ENCODE peak calls at places on chromosome 18, in ten cellular contexts. One of them, this sample, is unnamed.
A peak's percentile ranks its signal among the peaks of the same experiment; 100 is the strongest.

GRCh38 chr18:12989397-12990127 is 1.6 kb upstream of the CEP192 start:
- DNase-seq in retina: no peak
- DNase-seq in NCI-H748 treated with DMSO at 0.1 percent for 48 hours: no peak
- DNase-seq in HepG2: no peak
- DNase-seq in H7: no peak
- DNase-seq in H54: no peak
- DNase-seq in CD4-positive, alpha-beta memory T cell: no peak
- DNase-seq in activated CD4-positive, alpha-beta T cell treated with anti-CD3 and anti-CD28 coated beads, Interleukin-2, amount 50 U/mL, for 1 hour: no peak
- DNase-seq in activated naive CD4-positive, alpha-beta T cell: no peak
- DNase-seq in stimulated activated CD4-positive, alpha-beta T cell treated with anti-CD3 and anti-CD28 coated beads, Interleukin-4, amount 100 ng/mL, for 4 hours: no peak
- DNase-seq in this sample: no peak

GRCh38 chr18:457533-457932 is 43.0 kb downstream of the COLEC12 start:
- DNase-seq in CD4-positive, alpha-beta memory T cell: no peak
- DNase-seq in activated CD4-positive, alpha-beta T cell treated with anti-CD3 and anti-CD28 coated beads, Interleukin-2, amount 50 U/mL, for 1 hour: no peak
- DNase-seq in activated naive CD4-positive, alpha-beta T cell: no peak
- DNase-seq in retina: no peak
- DNase-seq in H7: no peak
- DNase-seq in stimulated activated CD4-positive, alpha-beta T cell treated with anti-CD3 and anti-CD28 coated beads, Interleukin-4, amount 100 ng/mL, for 4 hours: no peak
- DNase-seq in HepG2: no peak
- DNase-seq in H54: no peak
- DNase-seq in NCI-H748 treated with DMSO at 0.1 percent for 48 hours: no peak
- DNase-seq in this sample: no peak

GRCh38 chr18:74457043-74457742 is at the start of gene DIPK1C:
- DNase-seq in H7: peak; percentile 82
- DNase-seq in NCI-H748 treated with DMSO at 0.1 percent for 48 hours: no peak
- DNase-seq in activated CD4-positive, alpha-beta T cell treated with anti-CD3 and anti-CD28 coated beads, Interleukin-2, amount 50 U/mL, for 1 hour: no peak
- DNase-seq in stimulated activated CD4-positive, alpha-beta T cell treated with anti-CD3 and anti-CD28 coated beads, Interleukin-4, amount 100 ng/mL, for 4 hours: no peak
- DNase-seq in HepG2: no peak
- DNase-seq in H54: no peak
- DNase-seq in retina: peak; percentile 55
- DNase-seq in activated naive CD4-positive, alpha-beta T cell: no peak
- DNase-seq in CD4-positive, alpha-beta memory T cell: no peak
- DNase-seq in this sample: no peak

GRCh38 chr18:69872661-69873060 is 75.0 kb downstream of the CD226 start:
- DNase-seq in H7: no peak
- DNase-seq in NCI-H748 treated with DMSO at 0.1 percent for 48 hours: no peak
- DNase-seq in H54: no peak
- DNase-seq in stimulated activated CD4-positive, alpha-beta T cell treated with anti-CD3 and anti-CD28 coated beads, Interleukin-4, amount 100 ng/mL, for 4 hours: no peak
- DNase-seq in CD4-positive, alpha-beta memory T cell: no peak
- DNase-seq in activated naive CD4-positive, alpha-beta T cell: no peak
- DNase-seq in retina: no peak
- DNase-seq in activated CD4-positive, alpha-beta T cell treated with anti-CD3 and anti-CD28 coated beads, Interleukin-2, amount 50 U/mL, for 1 hour: no peak
- DNase-seq in HepG2: no peak
- DNase-seq in this sample: no peak

GRCh38 chr18:49548266-49548665 is 13.6 kb upstream of the LIPG start:
- DNase-seq in retina: no peak
- DNase-seq in HepG2: peak; percentile 7
- DNase-seq in activated naive CD4-positive, alpha-beta T cell: no peak
- DNase-seq in CD4-positive, alpha-beta memory T cell: no peak
- DNase-seq in stimulated activated CD4-positive, alpha-beta T cell treated with anti-CD3 and anti-CD28 coated beads, Interleukin-4, amount 100 ng/mL, for 4 hours: no peak
- DNase-seq in activated CD4-positive, alpha-beta T cell treated with anti-CD3 and anti-CD28 coated beads, Interleukin-2, amount 50 U/mL, for 1 hour: no peak
- DNase-seq in H7: no peak
- DNase-seq in H54: no peak
- DNase-seq in NCI-H748 treated with DMSO at 0.1 percent for 48 hours: no peak
- DNase-seq in this sample: no peak

GRCh38 chr18:65941482-65941881 is 190.7 kb downstream of the CDH7 start:
- DNase-seq in CD4-positive, alpha-beta memory T cell: no peak
- DNase-seq in retina: no peak
- DNase-seq in activated naive CD4-positive, alpha-beta T cell: no peak
- DNase-seq in H54: no peak
- DNase-seq in HepG2: no peak
- DNase-seq in activated CD4-positive, alpha-beta T cell treated with anti-CD3 and anti-CD28 coated beads, Interleukin-2, amount 50 U/mL, for 1 hour: no peak
- DNase-seq in NCI-H748 treated with DMSO at 0.1 percent for 48 hours: no peak
- DNase-seq in H7: no peak
- DNase-seq in stimulated activated CD4-positive, alpha-beta T cell treated with anti-CD3 and anti-CD28 coated beads, Interleukin-4, amount 100 ng/mL, for 4 hours: no peak
- DNase-seq in this sample: no peak

GRCh38 chr18:78911751-78912283 is 67.8 kb upstream of the SALL3 start:
- DNase-seq in H54: no peak
- DNase-seq in CD4-positive, alpha-beta memory T cell: no peak
- DNase-seq in stimulated activated CD4-positive, alpha-beta T cell treated with anti-CD3 and anti-CD28 coated beads, Interleukin-4, amount 100 ng/mL, for 4 hours: no peak
- DNase-seq in activated CD4-positive, alpha-beta T cell treated with anti-CD3 and anti-CD28 coated beads, Interleukin-2, amount 50 U/mL, for 1 hour: no peak
- DNase-seq in activated naive CD4-positive, alpha-beta T cell: no peak
- DNase-seq in retina: no peak
- DNase-seq in HepG2: no peak
- DNase-seq in NCI-H748 treated with DMSO at 0.1 percent for 48 hours: no peak
- DNase-seq in H7: peak; percentile 32
- DNase-seq in this sample: no peak

GRCh38 chr18:45320724-45321123 is 294.6 kb upstream of the SLC14A2 start:
- DNase-seq in HepG2: no peak
- DNase-seq in retina: no peak
- DNase-seq in CD4-positive, alpha-beta memory T cell: no peak
- DNase-seq in activated naive CD4-positive, alpha-beta T cell: no peak
- DNase-seq in stimulated activated CD4-positive, alpha-beta T cell treated with anti-CD3 and anti-CD28 coated beads, Interleukin-4, amount 100 ng/mL, for 4 hours: no peak
- DNase-seq in NCI-H748 treated with DMSO at 0.1 percent for 48 hours: no peak
- DNase-seq in H7: no peak
- DNase-seq in H54: no peak
- DNase-seq in activated CD4-positive, alpha-beta T cell treated with anti-CD3 and anti-CD28 coated beads, Interleukin-2, amount 50 U/mL, for 1 hour: no peak
- DNase-seq in this sample: no peak

GRCh38 chr18:76518073-76518472 is 23.0 kb upstream of the ZNF516 start:
- DNase-seq in H7: no peak
- DNase-seq in activated CD4-positive, alpha-beta T cell treated with anti-CD3 and anti-CD28 coated beads, Interleukin-2, amount 50 U/mL, for 1 hour: no peak
- DNase-seq in CD4-positive, alpha-beta memory T cell: no peak
- DNase-seq in retina: no peak
- DNase-seq in NCI-H748 treated with DMSO at 0.1 percent for 48 hours: peak; percentile 78
- DNase-seq in activated naive CD4-positive, alpha-beta T cell: no peak
- DNase-seq in H54: no peak
- DNase-seq in stimulated activated CD4-positive, alpha-beta T cell treated with anti-CD3 and anti-CD28 coated beads, Interleukin-4, amount 100 ng/mL, for 4 hours: no peak
- DNase-seq in HepG2: no peak
- DNase-seq in this sample: no peak

GRCh38 chr18:51957001-51957400 is 383.0 kb upstream of the DCC start:
- DNase-seq in retina: no peak
- DNase-seq in H7: peak; percentile 19
- DNase-seq in activated CD4-positive, alpha-beta T cell treated with anti-CD3 and anti-CD28 coated beads, Interleukin-2, amount 50 U/mL, for 1 hour: no peak
- DNase-seq in H54: no peak
- DNase-seq in CD4-positive, alpha-beta memory T cell: no peak
- DNase-seq in HepG2: no peak
- DNase-seq in activated naive CD4-positive, alpha-beta T cell: no peak
- DNase-seq in NCI-H748 treated with DMSO at 0.1 percent for 48 hours: no peak
- DNase-seq in stimulated activated CD4-positive, alpha-beta T cell treated with anti-CD3 and anti-CD28 coated beads, Interleukin-4, amount 100 ng/mL, for 4 hours: no peak
- DNase-seq in this sample: no peak

GRCh38 chr18:77108001-77108692 is 24.4 kb downstream of the MBP start:
- DNase-seq in stimulated activated CD4-positive, alpha-beta T cell treated with anti-CD3 and anti-CD28 coated beads, Interleukin-4, amount 100 ng/mL, for 4 hours: no peak
- DNase-seq in activated naive CD4-positive, alpha-beta T cell: no peak
- DNase-seq in activated CD4-positive, alpha-beta T cell treated with anti-CD3 and anti-CD28 coated beads, Interleukin-2, amount 50 U/mL, for 1 hour: no peak
- DNase-seq in retina: peak; percentile 61
- DNase-seq in HepG2: no peak
- DNase-seq in NCI-H748 treated with DMSO at 0.1 percent for 48 hours: no peak
- DNase-seq in CD4-positive, alpha-beta memory T cell: peak; percentile 38
- DNase-seq in H54: peak; percentile 16
- DNase-seq in H7: no peak
- DNase-seq in this sample: no peak

GRCh38 chr18:33804258-33804657 is 226.2 kb downstream of the ASXL3 start:
- DNase-seq in activated naive CD4-positive, alpha-beta T cell: no peak
- DNase-seq in HepG2: no peak
- DNase-seq in NCI-H748 treated with DMSO at 0.1 percent for 48 hours: no peak
- DNase-seq in H54: no peak
- DNase-seq in H7: no peak
- DNase-seq in retina: no peak
- DNase-seq in stimulated activated CD4-positive, alpha-beta T cell treated with anti-CD3 and anti-CD28 coated beads, Interleukin-4, amount 100 ng/mL, for 4 hours: no peak
- DNase-seq in CD4-positive, alpha-beta memory T cell: no peak
- DNase-seq in activated CD4-positive, alpha-beta T cell treated with anti-CD3 and anti-CD28 coated beads, Interleukin-2, amount 50 U/mL, for 1 hour: no peak
- DNase-seq in this sample: no peak

GRCh38 chr18:5295981-5296705 is 617 bp upstream of the ZBTB14 start:
- DNase-seq in NCI-H748 treated with DMSO at 0.1 percent for 48 hours: peak; percentile 83
- DNase-seq in H54: peak; percentile 79
- DNase-seq in activated naive CD4-positive, alpha-beta T cell: peak; percentile 95
- DNase-seq in HepG2: peak; percentile 90
- DNase-seq in H7: peak; percentile 94
- DNase-seq in retina: peak; percentile 95
- DNase-seq in activated CD4-positive, alpha-beta T cell treated with anti-CD3 and anti-CD28 coated beads, Interleukin-2, amount 50 U/mL, for 1 hour: peak; percentile 95
- DNase-seq in stimulated activated CD4-positive, alpha-beta T cell treated with anti-CD3 and anti-CD28 coated beads, Interleukin-4, amount 100 ng/mL, for 4 hours: peak; percentile 94
- DNase-seq in CD4-positive, alpha-beta memory T cell: peak; percentile 95
- DNase-seq in this sample: peak; percentile 94

GRCh38 chr18:36672437-36673344 is 156.1 kb downstream of the TPGS2 start:
- DNase-seq in HepG2: no peak
- DNase-seq in stimulated activated CD4-positive, alpha-beta T cell treated with anti-CD3 and anti-CD28 coated beads, Interleukin-4, amount 100 ng/mL, for 4 hours: no peak
- DNase-seq in activated naive CD4-positive, alpha-beta T cell: no peak
- DNase-seq in H7: no peak
- DNase-seq in activated CD4-positive, alpha-beta T cell treated with anti-CD3 and anti-CD28 coated beads, Interleukin-2, amount 50 U/mL, for 1 hour: no peak
- DNase-seq in retina: no peak
- DNase-seq in H54: no peak
- DNase-seq in CD4-positive, alpha-beta memory T cell: no peak
- DNase-seq in NCI-H748 treated with DMSO at 0.1 percent for 48 hours: peak; percentile 71
- DNase-seq in this sample: no peak

GRCh38 chr18:49764032-49764431 is 49.3 kb downstream of the ACAA2 start:
- DNase-seq in retina: no peak
- DNase-seq in NCI-H748 treated with DMSO at 0.1 percent for 48 hours: no peak
- DNase-seq in activated CD4-positive, alpha-beta T cell treated with anti-CD3 and anti-CD28 coated beads, Interleukin-2, amount 50 U/mL, for 1 hour: no peak
- DNase-seq in HepG2: no peak
- DNase-seq in H7: no peak
- DNase-seq in H54: no peak
- DNase-seq in activated naive CD4-positive, alpha-beta T cell: no peak
- DNase-seq in stimulated activated CD4-positive, alpha-beta T cell treated with anti-CD3 and anti-CD28 coated beads, Interleukin-4, amount 100 ng/mL, for 4 hours: no peak
- DNase-seq in CD4-positive, alpha-beta memory T cell: no peak
- DNase-seq in this sample: no peak

GRCh38 chr18:45627204-45627526 is 11.9 kb downstream of the SLC14A2 start:
- DNase-seq in retina: no peak
- DNase-seq in NCI-H748 treated with DMSO at 0.1 percent for 48 hours: no peak
- DNase-seq in stimulated activated CD4-positive, alpha-beta T cell treated with anti-CD3 and anti-CD28 coated beads, Interleukin-4, amount 100 ng/mL, for 4 hours: no peak
- DNase-seq in H7: no peak
- DNase-seq in CD4-positive, alpha-beta memory T cell: no peak
- DNase-seq in activated naive CD4-positive, alpha-beta T cell: no peak
- DNase-seq in H54: no peak
- DNase-seq in HepG2: no peak
- DNase-seq in activated CD4-positive, alpha-beta T cell treated with anti-CD3 and anti-CD28 coated beads, Interleukin-2, amount 50 U/mL, for 1 hour: no peak
- DNase-seq in this sample: no peak

GRCh38 chr18:3498705-3499451 is 48.9 kb downstream of the TGIF1 start:
- DNase-seq in activated CD4-positive, alpha-beta T cell treated with anti-CD3 and anti-CD28 coated beads, Interleukin-2, amount 50 U/mL, for 1 hour: peak; percentile 6
- DNase-seq in stimulated activated CD4-positive, alpha-beta T cell treated with anti-CD3 and anti-CD28 coated beads, Interleukin-4, amount 100 ng/mL, for 4 hours: no peak
- DNase-seq in CD4-positive, alpha-beta memory T cell: no peak
- DNase-seq in retina: peak; percentile 87
- DNase-seq in NCI-H748 treated with DMSO at 0.1 percent for 48 hours: no peak
- DNase-seq in H54: no peak
- DNase-seq in activated naive CD4-positive, alpha-beta T cell: peak; percentile 4
- DNase-seq in H7: peak; percentile 88
- DNase-seq in HepG2: no peak
- DNase-seq in this sample: peak; percentile 85

GRCh38 chr18:75276813-75277628 is 66.4 kb downstream of the TSHZ1 start:
- DNase-seq in activated CD4-positive, alpha-beta T cell treated with anti-CD3 and anti-CD28 coated beads, Interleukin-2, amount 50 U/mL, for 1 hour: no peak
- DNase-seq in activated naive CD4-positive, alpha-beta T cell: no peak
- DNase-seq in HepG2: no peak
- DNase-seq in NCI-H748 treated with DMSO at 0.1 percent for 48 hours: no peak
- DNase-seq in stimulated activated CD4-positive, alpha-beta T cell treated with anti-CD3 and anti-CD28 coated beads, Interleukin-4, amount 100 ng/mL, for 4 hours: peak; percentile 27
- DNase-seq in H54: no peak
- DNase-seq in CD4-positive, alpha-beta memory T cell: no peak
- DNase-seq in H7: no peak
- DNase-seq in retina: no peak
- DNase-seq in this sample: no peak

GRCh38 chr18:35581555-35582309 is at the start of gene GALNT1:
- DNase-seq in activated CD4-positive, alpha-beta T cell treated with anti-CD3 and anti-CD28 coated beads, Interleukin-2, amount 50 U/mL, for 1 hour: peak; percentile 10
- DNase-seq in activated naive CD4-positive, alpha-beta T cell: peak; percentile 6
- DNase-seq in H7: peak; percentile 84
- DNase-seq in CD4-positive, alpha-beta memory T cell: peak; percentile 19
- DNase-seq in NCI-H748 treated with DMSO at 0.1 percent for 48 hours: no peak
- DNase-seq in retina: peak; percentile 81
- DNase-seq in HepG2: no peak
- DNase-seq in H54: peak; percentile 6
- DNase-seq in stimulated activated CD4-positive, alpha-beta T cell treated with anti-CD3 and anti-CD28 coated beads, Interleukin-4, amount 100 ng/mL, for 4 hours: no peak
- DNase-seq in this sample: peak; percentile 81

GRCh38 chr18:79877163-79878091 is 74.0 kb downstream of the SLC66A2 start:
- DNase-seq in CD4-positive, alpha-beta memory T cell: no peak
- DNase-seq in H7: peak; percentile 85
- DNase-seq in NCI-H748 treated with DMSO at 0.1 percent for 48 hours: no peak
- DNase-seq in activated CD4-positive, alpha-beta T cell treated with anti-CD3 and anti-CD28 coated beads, Interleukin-2, amount 50 U/mL, for 1 hour: no peak
- DNase-seq in H54: no peak
- DNase-seq in activated naive CD4-positive, alpha-beta T cell: no peak
- DNase-seq in retina: peak; percentile 63
- DNase-seq in HepG2: no peak
- DNase-seq in stimulated activated CD4-positive, alpha-beta T cell treated with anti-CD3 and anti-CD28 coated beads, Interleukin-4, amount 100 ng/mL, for 4 hours: no peak
- DNase-seq in this sample: peak; percentile 52